ENCODE peak calls at places on chromosomes 11 and 22, in nine cellular contexts. V is epithelial cell of esophagus; G is stomach; N is stromal cell of bone marrow; U is WERI-Rb-1; Y is activated effector memory CD4-positive, alpha-beta T cell treated with anti-CD3 and anti-CD28 coated beads, Interleukin-2, amount 50 U/mL, for 16 hours; C is ACHN; R is left ventricle myocardium inferior; Z is mesothelial cell of epicardium. B is an unnamed sample.

GRCh38 chr11:116052603-116053537 is 548.7 kb upstream of the CADM1 start:
- DNase-seq in R (no peak), U (peak), Z (no peak), C (no peak), G (no peak), Y (no peak), N (no peak), V (no peak), B (no peak)

GRCh38 chr11:46557684-46558151 is 36.1 kb downstream of the AMBRA1 start:
- DNase-seq in N (no peak), G (peak), C (no peak), V (peak), Z (no peak), U (no peak), R (no peak), Y (no peak), B (no peak)

GRCh38 chr22:45768490-45768889 is 96.9 kb downstream of the ATXN10 start:
- DNase-seq in G (no peak), R (no peak), Y (no peak), N (no peak), Z (no peak), C (no peak), U (no peak), V (no peak), B (no peak)

GRCh38 chr11:69427906-69428880 is 53.3 kb upstream of the LINC01488 start:
- DNase-seq in G (no peak), U (no peak), N (no peak), R (peak), Y (no peak), C (no peak), Z (no peak), V (no peak), B (no peak)

GRCh38 chr11:107598225-107599139 is 7.5 kb downstream of the ELMOD1 start:
- DNase-seq in C (peak), U (peak), V (peak), G (no peak), Y (no peak), Z (no peak), R (no peak), N (no peak), B (peak)

GRCh38 chr22:24285245-24285644 is 14.6 kb downstream of the SPECC1L start:
- DNase-seq in V (no peak), R (no peak), C (no peak), U (no peak), Z (no peak), G (no peak), Y (no peak), N (no peak), B (no peak)

GRCh38 chr11:69537855-69538640 is 56.6 kb downstream of the LINC01488 start:
- DNase-seq in N (no peak), Y (peak), C (no peak), G (no peak), V (no peak), R (no peak), U (no peak), Z (no peak), B (no peak)

GRCh38 chr11:107816028-107816427 is 42.6 kb downstream of the SLC35F2 start:
- DNase-seq in Z (no peak), C (no peak), N (no peak), R (no peak), U (no peak), Y (no peak), G (no peak), V (no peak), B (no peak)

GRCh38 chr11:33668468-33668825 is 32.2 kb downstream of the C11orf91 start:
- DNase-seq in Y (no peak), G (no peak), V (no peak), N (no peak), Z (no peak), U (no peak), C (no peak), R (no peak), B (no peak)

GRCh38 chr11:14422814-14423182 is 63.8 kb upstream of the RRAS2 start:
- DNase-seq in V (no peak), Y (no peak), N (no peak), C (peak), U (no peak), R (no peak), Z (no peak), G (no peak), B (no peak)

GRCh38 chr22:42962295-42963230 is 52.4 kb downstream of the PACSIN2 start:
- DNase-seq in R (no peak), N (no peak), V (peak), Z (no peak), Y (no peak), U (no peak), C (no peak), G (peak), B (no peak)

GRCh38 chr11:117809236-117810055 is 12.4 kb upstream of the DSCAML1 start:
- DNase-seq in N (peak), G (peak), U (peak), C (peak), V (peak), Y (peak), R (peak), Z (no peak), B (peak)

GRCh38 chr11:46489668-46490560 is 98.3 kb upstream of the CHRM4 start:
- DNase-seq in U (peak), Y (peak), C (peak), G (no peak), N (no peak), V (peak), Z (no peak), R (no peak), B (peak)

GRCh38 chr22:20315337-20316216 is 4.3 kb downstream of the DGCR6L start:
- DNase-seq in G (peak), U (no peak), C (no peak), N (no peak), Y (peak), R (no peak), V (no peak), Z (peak), B (no peak)

GRCh38 chr11:41985799-41986198 is 526.3 kb upstream of the LRRC4C start:
- DNase-seq in V (no peak), Y (no peak), U (no peak), G (no peak), R (no peak), C (no peak), Z (no peak), N (no peak), B (no peak)

GRCh38 chr11:125903753-125904659 is at the start of gene DDX25:
- DNase-seq in C (no peak), G (no peak), V (no peak), N (no peak), Y (peak), R (no peak), Z (no peak), U (no peak), B (peak)

GRCh38 chr11:73288873-73289707 is 17.0 kb downstream of the P2RY6 start:
- DNase-seq in Z (peak), R (peak), V (peak), Y (peak), N (peak), G (peak), C (peak), U (peak), B (peak)

GRCh38 chr11:96607890-96608558 is 218.2 kb downstream of the JRKL start:
- DNase-seq in R (no peak), V (peak), G (no peak), Z (no peak), Y (no peak), N (no peak), U (no peak), C (no peak), B (no peak)

GRCh38 chr11:118703563-118704106 is 24.2 kb upstream of the TREH start:
- DNase-seq in U (no peak), Z (no peak), N (no peak), C (no peak), V (no peak), R (no peak), G (no peak), Y (no peak), B (no peak)

GRCh38 chr22:19974935-19975706 is 33.5 kb upstream of the TXNRD2 start:
- DNase-seq in C (no peak), V (peak), N (no peak), U (peak), Z (no peak), R (no peak), Y (no peak), G (no peak), B (peak)

GRCh38 chr11:64734786-64735761 is 8.9 kb downstream of the RASGRP2 start:
- DNase-seq in C (no peak), U (no peak), Y (no peak), V (no peak), G (no peak), R (no peak), N (no peak), Z (no peak), B (no peak)

GRCh38 chr22:49798486-49799151 is 29.1 kb downstream of the BRD1 start:
- DNase-seq in R (no peak), U (no peak), G (no peak), V (no peak), N (no peak), C (no peak), Z (no peak), Y (no peak), B (no peak)

GRCh38 chr22:45053094-45053493 is 43.3 kb upstream of the PHF21B start:
- DNase-seq in C (no peak), Y (no peak), G (no peak), U (no peak), Z (no peak), R (no peak), V (no peak), N (no peak), B (no peak)

GRCh38 chr11:122323754-122324421 is 207.9 kb upstream of the BLID start:
- DNase-seq in R (no peak), C (no peak), Z (no peak), Y (no peak), G (no peak), V (no peak), N (no peak), U (no peak), B (no peak)

GRCh38 chr11:64585150-64585549 is 5.9 kb upstream of the SLC22A12 start:
- DNase-seq in Z (no peak), V (no peak), Y (peak), R (no peak), N (no peak), G (no peak), C (no peak), U (no peak), B (no peak)

GRCh38 chr11:12587333-12587997 is 86.8 kb upstream of the TEAD1 start:
- DNase-seq in Y (no peak), Z (no peak), R (no peak), N (no peak), U (no peak), V (peak), C (no peak), G (no peak), B (no peak)

B was measured in BE2C.